ENCODE peak calls at places on chromosomes 6 and 20, in seven cellular contexts. One of them, this sample, is unnamed.

GRCh38 chr6:138540468-138540867 is 41.2 kb upstream of the NHSL1 start:
- DNase-seq in occipital lobe: no peak
- DNase-seq in T-helper 2 cell: no peak
- DNase-seq in epithelial cell of proximal tubule: no peak
- DNase-seq in HFFc6: peak
- DNase-seq in NCI-H2081: no peak
- DNase-seq in ACHN: no peak
- DNase-seq in this sample: no peak

GRCh38 chr6:82182756-82183155 is 64.8 kb downstream of the IBTK start:
- DNase-seq in occipital lobe: no peak
- DNase-seq in T-helper 2 cell: no peak
- DNase-seq in epithelial cell of proximal tubule: no peak
- DNase-seq in HFFc6: peak
- DNase-seq in NCI-H2081: no peak
- DNase-seq in ACHN: no peak
- DNase-seq in this sample: peak

GRCh38 chr6:126033696-126034095 is 47.4 kb downstream of the TRMT11 start:
- DNase-seq in occipital lobe: peak
- DNase-seq in T-helper 2 cell: no peak
- DNase-seq in epithelial cell of proximal tubule: peak
- DNase-seq in HFFc6: peak
- DNase-seq in NCI-H2081: peak
- DNase-seq in ACHN: peak
- DNase-seq in this sample: peak

GRCh38 chr20:57432874-57433491 is 41.8 kb downstream of the RBM38 start:
- DNase-seq in occipital lobe: no peak
- DNase-seq in T-helper 2 cell: peak
- DNase-seq in epithelial cell of proximal tubule: no peak
- DNase-seq in HFFc6: no peak
- DNase-seq in NCI-H2081: no peak
- DNase-seq in ACHN: no peak
- DNase-seq in this sample: no peak

GRCh38 chr6:159692303-159693127 is 526 bp downstream of the SOD2 start:
- DNase-seq in occipital lobe: peak
- DNase-seq in T-helper 2 cell: peak
- DNase-seq in epithelial cell of proximal tubule: no peak
- DNase-seq in HFFc6: peak
- DNase-seq in NCI-H2081: peak
- DNase-seq in ACHN: peak
- DNase-seq in this sample: peak

GRCh38 chr6:143236151-143236788 is 175.6 kb downstream of the AIG1 start:
- DNase-seq in occipital lobe: peak
- DNase-seq in T-helper 2 cell: no peak
- DNase-seq in epithelial cell of proximal tubule: no peak
- DNase-seq in HFFc6: peak
- DNase-seq in NCI-H2081: no peak
- DNase-seq in ACHN: no peak
- DNase-seq in this sample: no peak

GRCh38 chr20:31476648-31477220 is 1.6 kb downstream of the REM1 start:
- DNase-seq in occipital lobe: no peak
- DNase-seq in T-helper 2 cell: no peak
- DNase-seq in epithelial cell of proximal tubule: no peak
- DNase-seq in HFFc6: no peak
- DNase-seq in NCI-H2081: no peak
- DNase-seq in ACHN: no peak
- DNase-seq in this sample: peak

GRCh38 chr6:122749451-122750050 is 30.0 kb upstream of the FABP7 start:
- DNase-seq in occipital lobe: no peak
- DNase-seq in T-helper 2 cell: no peak
- DNase-seq in epithelial cell of proximal tubule: no peak
- DNase-seq in HFFc6: no peak
- DNase-seq in NCI-H2081: no peak
- DNase-seq in ACHN: no peak
- DNase-seq in this sample: no peak

GRCh38 chr6:156883497-156884252 is 106.5 kb downstream of the ARID1B start:
- DNase-seq in occipital lobe: no peak
- DNase-seq in T-helper 2 cell: no peak
- DNase-seq in epithelial cell of proximal tubule: no peak
- DNase-seq in HFFc6: no peak
- DNase-seq in NCI-H2081: peak
- DNase-seq in ACHN: no peak
- DNase-seq in this sample: no peak

GRCh38 chr6:170232186-170233002 is 58.5 kb downstream of the DLL1 start:
- DNase-seq in occipital lobe: no peak
- DNase-seq in T-helper 2 cell: no peak
- DNase-seq in epithelial cell of proximal tubule: no peak
- DNase-seq in HFFc6: peak
- DNase-seq in NCI-H2081: no peak
- DNase-seq in ACHN: no peak
- DNase-seq in this sample: no peak